ENCODE peak calls at places on chromosomes 4 and X, in five cellular contexts. One of them, this sample, is unnamed.

GRCh38 chr4:887034-887763 is 44.9 kb downstream of the GAK start:
- DNase-seq in nephron progenitor cell: no peak
- DNase-seq in type B pancreatic cell: no peak
- DNase-seq in tibial artery: no peak
- DNase-seq in tibial nerve: no peak
- DNase-seq in this sample: no peak

GRCh38 chr4:155208258-155209054 is at the start of gene NPY2R:
- DNase-seq in nephron progenitor cell: peak; percentile 74
- DNase-seq in type B pancreatic cell: peak; percentile 69
- DNase-seq in tibial artery: no peak
- DNase-seq in tibial nerve: no peak
- DNase-seq in this sample: peak; percentile 84

GRCh38 chr4:1713003-1713397 is 881 bp upstream of the SLBP start:
- DNase-seq in nephron progenitor cell: no peak
- DNase-seq in type B pancreatic cell: no peak
- DNase-seq in tibial artery: no peak
- DNase-seq in tibial nerve: no peak
- DNase-seq in this sample: no peak

GRCh38 chrX:154368630-154369452 is 5.6 kb downstream of the FLNA start:
- DNase-seq in nephron progenitor cell: no peak
- DNase-seq in type B pancreatic cell: no peak
- DNase-seq in tibial artery: peak; percentile 84
- DNase-seq in tibial nerve: peak; percentile 45
- DNase-seq in this sample: peak; percentile 91

GRCh38 chrX:66002832-66003680 is 36.8 kb downstream of the VSIG4 start:
- DNase-seq in nephron progenitor cell: no peak
- DNase-seq in type B pancreatic cell: no peak
- DNase-seq in tibial artery: no peak
- DNase-seq in tibial nerve: no peak
- DNase-seq in this sample: no peak

GRCh38 chr4:109887071-109887470 is 25.6 kb upstream of the EGF start:
- DNase-seq in nephron progenitor cell: no peak
- DNase-seq in type B pancreatic cell: no peak
- DNase-seq in tibial artery: no peak
- DNase-seq in tibial nerve: no peak
- DNase-seq in this sample: no peak

GRCh38 chr4:23737571-23737970 is 152.3 kb downstream of the PPARGC1A start:
- DNase-seq in nephron progenitor cell: no peak
- DNase-seq in type B pancreatic cell: no peak
- DNase-seq in tibial artery: no peak
- DNase-seq in tibial nerve: no peak
- DNase-seq in this sample: no peak

GRCh38 chr4:6307891-6308290 is 38.2 kb downstream of the WFS1 start:
- DNase-seq in nephron progenitor cell: no peak
- DNase-seq in type B pancreatic cell: no peak
- DNase-seq in tibial artery: no peak
- DNase-seq in tibial nerve: no peak
- DNase-seq in this sample: no peak

GRCh38 chrX:51144828-51145442 is 187.7 kb upstream of the NUDT10 start:
- DNase-seq in nephron progenitor cell: peak; percentile 47
- DNase-seq in type B pancreatic cell: no peak
- DNase-seq in tibial artery: no peak
- DNase-seq in tibial nerve: no peak
- DNase-seq in this sample: no peak

GRCh38 chr4:55340246-55340645 is 5.8 kb upstream of the SRD5A3 start:
- DNase-seq in nephron progenitor cell: no peak
- DNase-seq in type B pancreatic cell: no peak
- DNase-seq in tibial artery: no peak
- DNase-seq in tibial nerve: no peak
- DNase-seq in this sample: no peak

GRCh38 chr4:22676058-22676457 is 16.7 kb upstream of the GBA3 start:
- DNase-seq in nephron progenitor cell: no peak
- DNase-seq in type B pancreatic cell: no peak
- DNase-seq in tibial artery: no peak
- DNase-seq in tibial nerve: no peak
- DNase-seq in this sample: no peak

GRCh38 chr4:145301386-145302080 is 121.1 kb upstream of the OTUD4 start:
- DNase-seq in nephron progenitor cell: no peak
- DNase-seq in type B pancreatic cell: no peak
- DNase-seq in tibial artery: no peak
- DNase-seq in tibial nerve: no peak
- DNase-seq in this sample: no peak

GRCh38 chr4:152708361-152708760 is 28.6 kb upstream of the TMEM154 start:
- DNase-seq in nephron progenitor cell: no peak
- DNase-seq in type B pancreatic cell: no peak
- DNase-seq in tibial artery: no peak
- DNase-seq in tibial nerve: no peak
- DNase-seq in this sample: no peak

GRCh38 chr4:21856754-21857153 is 91.8 kb downstream of the KCNIP4 start:
- DNase-seq in nephron progenitor cell: no peak
- DNase-seq in type B pancreatic cell: no peak
- DNase-seq in tibial artery: no peak
- DNase-seq in tibial nerve: no peak
- DNase-seq in this sample: no peak

GRCh38 chrX:10190367-10190766 is 33.6 kb downstream of the CLCN4 start:
- DNase-seq in nephron progenitor cell: peak; percentile 14
- DNase-seq in type B pancreatic cell: no peak
- DNase-seq in tibial artery: no peak
- DNase-seq in tibial nerve: no peak
- DNase-seq in this sample: no peak

GRCh38 chr4:25051534-25051933 is 20.8 kb upstream of the LGI2 start:
- DNase-seq in nephron progenitor cell: no peak
- DNase-seq in type B pancreatic cell: no peak
- DNase-seq in tibial artery: no peak
- DNase-seq in tibial nerve: no peak
- DNase-seq in this sample: no peak

GRCh38 chr4:163251204-163251603 is 81.2 kb downstream of the NPY1R start:
- DNase-seq in nephron progenitor cell: no peak
- DNase-seq in type B pancreatic cell: no peak
- DNase-seq in tibial artery: no peak
- DNase-seq in tibial nerve: no peak
- DNase-seq in this sample: no peak

GRCh38 chr4:87382931-87383330 is 8.1 kb downstream of the HSD17B11 start:
- DNase-seq in nephron progenitor cell: no peak
- DNase-seq in type B pancreatic cell: no peak
- DNase-seq in tibial artery: no peak
- DNase-seq in tibial nerve: no peak
- DNase-seq in this sample: no peak

GRCh38 chrX:8724176-8724757 is 7.7 kb downstream of the ANOS1 start:
- DNase-seq in nephron progenitor cell: no peak
- DNase-seq in type B pancreatic cell: no peak
- DNase-seq in tibial artery: no peak
- DNase-seq in tibial nerve: no peak
- DNase-seq in this sample: no peak

GRCh38 chr4:185559913-185560281 is 24.6 kb upstream of the PDLIM3 start:
- DNase-seq in nephron progenitor cell: no peak
- DNase-seq in type B pancreatic cell: no peak
- DNase-seq in tibial artery: peak; percentile 80
- DNase-seq in tibial nerve: no peak
- DNase-seq in this sample: peak; percentile 83

GRCh38 chr4:185820119-185821028 is 8.4 kb upstream of the SORBS2 start:
- DNase-seq in nephron progenitor cell: no peak
- DNase-seq in type B pancreatic cell: no peak
- DNase-seq in tibial artery: no peak
- DNase-seq in tibial nerve: no peak
- DNase-seq in this sample: no peak

GRCh38 chr4:133493241-133493640 is 344.1 kb downstream of the PCDH10 start:
- DNase-seq in nephron progenitor cell: no peak
- DNase-seq in type B pancreatic cell: no peak
- DNase-seq in tibial artery: no peak
- DNase-seq in tibial nerve: no peak
- DNase-seq in this sample: no peak

GRCh38 chr4:80187677-80188076 is 9.6 kb upstream of the PRDM8 start:
- DNase-seq in nephron progenitor cell: no peak
- DNase-seq in type B pancreatic cell: no peak
- DNase-seq in tibial artery: no peak
- DNase-seq in tibial nerve: no peak
- DNase-seq in this sample: no peak

GRCh38 chr4:120005527-120005926 is 61.1 kb downstream of the MAD2L1 start:
- DNase-seq in nephron progenitor cell: no peak
- DNase-seq in type B pancreatic cell: no peak
- DNase-seq in tibial artery: no peak
- DNase-seq in tibial nerve: no peak
- DNase-seq in this sample: no peak

GRCh38 chrX:153772608-153773217 is 8.1 kb upstream of the SRPK3 start:
- DNase-seq in nephron progenitor cell: no peak
- DNase-seq in type B pancreatic cell: no peak
- DNase-seq in tibial artery: no peak
- DNase-seq in tibial nerve: no peak
- DNase-seq in this sample: no peak

GRCh38 chr4:175891863-175892262 is 79.8 kb upstream of the GPM6A start:
- DNase-seq in nephron progenitor cell: no peak
- DNase-seq in type B pancreatic cell: no peak
- DNase-seq in tibial artery: no peak
- DNase-seq in tibial nerve: no peak
- DNase-seq in this sample: no peak
- TF ChIP-seq CTCF in nephron progenitor cell: peak; percentile 39
- TF ChIP-seq CTCF in type B pancreatic cell: peak; percentile 67
- TF ChIP-seq CTCF in tibial artery: no peak
- TF ChIP-seq CTCF in tibial nerve: no peak
- TF ChIP-seq CTCF in this sample: peak; percentile 60

GRCh38 chr4:78953231-78953630 is 14.0 kb upstream of the PAQR3 start:
- DNase-seq in nephron progenitor cell: no peak
- DNase-seq in type B pancreatic cell: no peak
- DNase-seq in tibial artery: no peak
- DNase-seq in tibial nerve: no peak
- DNase-seq in this sample: no peak

GRCh38 chr4:78956979-78957378 is 17.7 kb upstream of the PAQR3 start:
- DNase-seq in nephron progenitor cell: no peak
- DNase-seq in type B pancreatic cell: no peak
- DNase-seq in tibial artery: no peak
- DNase-seq in tibial nerve: no peak
- DNase-seq in this sample: no peak

GRCh38 chr4:78951862-78952472 is 12.7 kb upstream of the PAQR3 start:
- DNase-seq in nephron progenitor cell: peak; percentile 36
- DNase-seq in type B pancreatic cell: no peak
- DNase-seq in tibial artery: no peak
- DNase-seq in tibial nerve: no peak
- DNase-seq in this sample: no peak

GRCh38 chr4:78949735-78950134 is 10.5 kb upstream of the PAQR3 start:
- DNase-seq in nephron progenitor cell: no peak
- DNase-seq in type B pancreatic cell: no peak
- DNase-seq in tibial artery: no peak
- DNase-seq in tibial nerve: no peak
- DNase-seq in this sample: no peak

DNA sequence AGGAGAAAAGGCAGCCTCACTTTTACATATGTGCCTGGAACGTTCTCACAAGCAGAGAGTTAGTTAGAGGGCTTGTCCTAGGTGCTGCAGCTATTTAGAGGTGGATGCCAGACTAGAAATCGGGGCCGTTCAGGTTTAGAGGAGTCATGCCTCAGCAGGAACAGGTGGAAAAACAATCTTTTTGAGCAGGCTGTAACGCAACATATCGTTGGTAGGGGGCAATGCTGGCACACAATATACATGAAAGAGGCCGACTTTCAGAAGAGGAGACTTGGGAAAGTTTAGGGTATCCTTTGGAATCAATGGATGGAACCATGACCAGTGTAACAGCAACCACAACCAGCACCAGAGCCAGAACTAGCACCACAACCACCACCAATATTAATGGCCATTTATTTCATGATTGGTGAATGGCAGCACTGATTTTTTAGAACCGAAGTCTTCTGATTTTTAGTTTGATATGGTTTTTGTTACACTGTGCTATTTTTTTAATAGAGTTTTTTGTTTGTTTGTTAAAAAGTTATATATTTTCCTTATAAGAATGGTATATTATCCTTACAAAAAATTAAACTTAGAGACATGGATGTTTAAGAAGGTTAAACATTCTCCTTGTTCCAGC is 14.9 kb upstream of the PAQR3 start:
- DNase-seq in nephron progenitor cell: peak; percentile 23
- DNase-seq in type B pancreatic cell: no peak
- DNase-seq in tibial artery: no peak
- DNase-seq in tibial nerve: no peak
- DNase-seq in this sample: no peak
- TF ChIP-seq CTCF in nephron progenitor cell: peak; percentile 56
- TF ChIP-seq CTCF in type B pancreatic cell: peak; percentile 78
- TF ChIP-seq CTCF in tibial artery: peak; percentile 55
- TF ChIP-seq CTCF in tibial nerve: peak; percentile 53
- TF ChIP-seq CTCF in this sample: peak; percentile 45

DNA sequence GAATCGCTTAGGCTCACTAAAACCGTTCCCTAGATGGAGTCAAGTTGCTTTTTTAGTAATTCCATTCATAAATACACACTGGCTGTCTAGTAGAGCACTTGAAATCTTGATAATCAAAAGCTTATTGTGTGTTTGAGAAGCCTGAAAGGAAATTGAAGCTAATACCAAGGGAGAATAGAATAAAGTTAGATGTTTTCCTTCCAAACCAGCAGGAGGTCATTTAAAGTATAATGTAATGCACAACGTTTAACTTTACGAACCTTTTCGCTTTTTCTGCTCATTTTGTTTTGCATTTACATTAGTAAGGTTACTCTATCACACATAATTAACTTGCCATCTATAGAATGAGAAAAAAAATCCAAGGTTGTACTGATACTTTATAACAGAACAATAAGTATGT is 440.9 kb downstream of the NKX6-1 start:
- DNase-seq in nephron progenitor cell: no peak
- DNase-seq in type B pancreatic cell: no peak
- DNase-seq in tibial artery: no peak
- DNase-seq in tibial nerve: no peak
- DNase-seq in this sample: no peak
- TF ChIP-seq CTCF in nephron progenitor cell: no peak
- TF ChIP-seq CTCF in type B pancreatic cell: no peak
- TF ChIP-seq CTCF in tibial artery: no peak
- TF ChIP-seq CTCF in tibial nerve: no peak
- TF ChIP-seq CTCF in this sample: no peak

DNA sequence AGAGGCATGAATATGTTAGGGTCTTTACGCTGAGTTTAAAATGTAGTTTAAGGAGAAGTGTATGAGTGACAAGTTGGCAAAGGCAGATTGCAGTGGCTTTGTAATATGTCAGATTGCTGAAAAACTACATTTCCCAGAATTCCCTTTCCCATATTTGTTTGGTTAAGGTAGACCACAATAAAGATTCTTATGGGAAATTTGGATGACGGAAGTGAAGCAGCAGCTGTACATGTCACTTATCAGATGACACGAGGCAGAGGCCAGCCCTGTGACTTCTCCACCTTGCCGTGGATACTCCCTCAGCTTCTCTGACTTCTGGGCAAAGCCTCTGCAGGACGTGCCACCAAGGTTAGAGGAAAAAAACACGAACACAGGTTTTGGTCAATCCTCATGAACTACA is 229.7 kb upstream of the DKK2 start:
- DNase-seq in nephron progenitor cell: no peak
- DNase-seq in type B pancreatic cell: no peak
- DNase-seq in tibial artery: no peak
- DNase-seq in tibial nerve: no peak
- DNase-seq in this sample: no peak
- TF ChIP-seq CTCF in nephron progenitor cell: no peak
- TF ChIP-seq CTCF in type B pancreatic cell: no peak
- TF ChIP-seq CTCF in tibial artery: no peak
- TF ChIP-seq CTCF in tibial nerve: no peak
- TF ChIP-seq CTCF in this sample: no peak